ENCODE peak calls at places on chromosomes 2 and 18, in six cellular contexts. U is activated CD4-positive, alpha-beta T cell treated with anti-CD3 and anti-CD28 coated beads, Interleukin-2, amount 10 ng/mL, durations not matched to agents 7 days and 5 days; T is kidney tubule cell; K is endothelial cell; V is HTR-8/SVneo; D is upper lobe of right lung. J is an unnamed sample.

GRCh38 chr2:43455735-43456642 is 139.8 kb downstream of the THADA start:
- DNase-seq in T (peak), V (no peak), D (no peak), K (no peak), U (no peak), J (no peak)

GRCh38 chr2:237623428-237624403 is 3.7 kb upstream of the LRRFIP1 start:
- DNase-seq in D (peak), V (no peak), K (no peak), T (no peak), U (no peak), J (no peak)

GRCh38 chr2:17576802-17577201 is 36.3 kb downstream of the VSNL1 start:
- DNase-seq in U (no peak), K (no peak), T (no peak), V (no peak), D (no peak), J (no peak)

GRCh38 chr2:61853086-61853847 is 593 bp downstream of the FAM161A start:
- DNase-seq in V (peak), K (no peak), D (peak), U (peak), T (peak), J (no peak)

GRCh38 chr18:45335644-45336043 is 279.6 kb upstream of the SLC14A2 start:
- DNase-seq in K (no peak), D (no peak), T (peak), V (no peak), U (no peak), J (no peak)

GRCh38 chr18:13612111-13612997 is 114.0 kb downstream of the FAM210A start:
- DNase-seq in U (peak), D (no peak), V (no peak), K (no peak), T (no peak), J (peak)

GRCh38 chr2:30232027-30232800 is 880 bp downstream of the LBH start:
- DNase-seq in T (peak), U (peak), V (peak), K (peak), D (peak), J (peak)

GRCh38 chr2:76298022-76298421 is 587.3 kb upstream of the GCFC2 start:
- DNase-seq in V (no peak), K (no peak), T (no peak), U (no peak), D (no peak), J (no peak)

GRCh38 chr2:234279646-234280045 is 217.2 kb downstream of the ARL4C start:
- DNase-seq in T (no peak), U (no peak), K (no peak), V (no peak), D (no peak), J (no peak)

GRCh38 chr18:59263566-59264135 is 9.6 kb downstream of the RAX start:
- DNase-seq in T (no peak), U (no peak), D (no peak), K (no peak), V (no peak), J (no peak)

GRCh38 chr2:208820289-208820688 is 413.7 kb downstream of the PTH2R start:
- DNase-seq in D (no peak), K (no peak), U (no peak), T (peak), V (no peak), J (no peak)

GRCh38 chr2:196516541-196516940 is 123.0 kb upstream of the CCDC150 start:
- DNase-seq in K (no peak), V (no peak), T (no peak), U (no peak), D (no peak), J (no peak)

GRCh38 chr2:127185093-127185492 is 35.0 kb downstream of the CYP27C1 start:
- DNase-seq in U (peak), K (no peak), T (no peak), D (no peak), V (no peak), J (no peak)